ENCODE peak calls at places on chromosomes 2 and 18, in four cellular contexts. One of them, this sample, is unnamed.
A peak's percentile ranks its signal among the peaks of the same experiment; 100 is the strongest.

GRCh38 chr2:231190531-231191197 is 7.8 kb upstream of the ARMC9 start:
- DNase-seq in GM12878: no peak
- DNase-seq in H1: no peak
- DNase-seq in HepG2: no peak
- DNase-seq in this sample: no peak

GRCh38 chr2:70381821-70382220 is 80.0 kb upstream of the FAM136A start:
- DNase-seq in GM12878: no peak
- DNase-seq in H1: no peak
- DNase-seq in HepG2: no peak
- DNase-seq in this sample: no peak

GRCh38 chr18:54023471-54023870 is 201.0 kb downstream of the MBD2 start:
- DNase-seq in GM12878: peak; percentile 4
- DNase-seq in H1: no peak
- DNase-seq in HepG2: no peak
- DNase-seq in this sample: no peak

GRCh38 chr2:234496442-234496834 is 443 bp downstream of the ARL4C start:
- DNase-seq in GM12878: no peak
- DNase-seq in H1: no peak
- DNase-seq in HepG2: no peak
- DNase-seq in this sample: no peak

GRCh38 chr2:187338679-187339121 is 109.4 kb downstream of the CALCRL start:
- DNase-seq in GM12878: no peak
- DNase-seq in H1: no peak
- DNase-seq in HepG2: no peak
- DNase-seq in this sample: no peak

GRCh38 chr2:204437334-204437733 is 107.9 kb upstream of the PARD3B start:
- DNase-seq in GM12878: no peak
- DNase-seq in H1: no peak
- DNase-seq in HepG2: no peak
- DNase-seq in this sample: no peak

GRCh38 chr2:158004131-158004530 is 97.5 kb upstream of the UPP2 start:
- DNase-seq in GM12878: no peak
- DNase-seq in H1: no peak
- DNase-seq in HepG2: no peak
- DNase-seq in this sample: no peak

GRCh38 chr2:172985139-172985874 is 90.3 kb upstream of the MAP3K20 start:
- DNase-seq in GM12878: no peak
- DNase-seq in H1: no peak
- DNase-seq in HepG2: no peak
- DNase-seq in this sample: no peak

GRCh38 chr18:10421859-10422258 is 32.6 kb upstream of the APCDD1 start:
- DNase-seq in GM12878: no peak
- DNase-seq in H1: no peak
- DNase-seq in HepG2: no peak
- DNase-seq in this sample: no peak

GRCh38 chr2:207093234-207093633 is 72.5 kb downstream of the KLF7 start:
- DNase-seq in GM12878: no peak
- DNase-seq in H1: no peak
- DNase-seq in HepG2: no peak
- DNase-seq in this sample: peak; percentile 35

GRCh38 chr18:23245461-23245860 is 110.2 kb downstream of the CABLES1 start:
- DNase-seq in GM12878: no peak
- DNase-seq in H1: no peak
- DNase-seq in HepG2: no peak
- DNase-seq in this sample: no peak

GRCh38 chr2:8677646-8678592 is 3.9 kb upstream of the ID2 start:
- DNase-seq in GM12878: no peak
- DNase-seq in H1: no peak
- DNase-seq in HepG2: peak; percentile 76
- DNase-seq in this sample: peak; percentile 87

GRCh38 chr2:68091439-68092034 is 28.7 kb upstream of the C1D start:
- DNase-seq in GM12878: no peak
- DNase-seq in H1: no peak
- DNase-seq in HepG2: no peak
- DNase-seq in this sample: no peak

GRCh38 chr2:152445791-152446201 is 110.8 kb downstream of the FMNL2 start:
- DNase-seq in GM12878: no peak
- DNase-seq in H1: no peak
- DNase-seq in HepG2: no peak
- DNase-seq in this sample: no peak

GRCh38 chr2:6986251-6986893 is 69.2 kb downstream of the RNF144A start:
- DNase-seq in GM12878: no peak
- DNase-seq in H1: no peak
- DNase-seq in HepG2: no peak
- DNase-seq in this sample: peak; percentile 33

GRCh38 chr2:20434588-20435294 is 12.1 kb upstream of the RHOB start:
- DNase-seq in GM12878: no peak
- DNase-seq in H1: no peak
- DNase-seq in HepG2: no peak
- DNase-seq in this sample: no peak

GRCh38 chr2:133651861-133652260 is 83.6 kb upstream of the NCKAP5 start:
- DNase-seq in GM12878: no peak
- DNase-seq in H1: no peak
- DNase-seq in HepG2: no peak
- DNase-seq in this sample: no peak

GRCh38 chr2:28650261-28650584 is 101.4 kb upstream of the PPP1CB start:
- DNase-seq in GM12878: no peak
- DNase-seq in H1: no peak
- DNase-seq in HepG2: no peak
- DNase-seq in this sample: no peak

GRCh38 chr18:35707247-35707646 is 125.7 kb downstream of the GALNT1 start:
- DNase-seq in GM12878: no peak
- DNase-seq in H1: no peak
- DNase-seq in HepG2: no peak
- DNase-seq in this sample: no peak

GRCh38 chr2:231043796-231044195 is 6.5 kb downstream of the C2orf72 start:
- DNase-seq in GM12878: no peak
- DNase-seq in H1: no peak
- DNase-seq in HepG2: no peak
- DNase-seq in this sample: no peak

GRCh38 chr2:180370476-180371205 is 363.5 kb upstream of the CWC22 start:
- DNase-seq in GM12878: no peak
- DNase-seq in H1: no peak
- DNase-seq in HepG2: no peak
- DNase-seq in this sample: no peak

GRCh38 chr2:188096910-188097309 is 194.8 kb upstream of the GULP1 start:
- DNase-seq in GM12878: no peak
- DNase-seq in H1: no peak
- DNase-seq in HepG2: no peak
- DNase-seq in this sample: no peak

GRCh38 chr2:204860249-204860648 is 315.0 kb downstream of the PARD3B start:
- DNase-seq in GM12878: no peak
- DNase-seq in H1: no peak
- DNase-seq in HepG2: no peak
- DNase-seq in this sample: no peak

GRCh38 chr2:52934354-52934898 is 833.2 kb upstream of the CHAC2 start:
- DNase-seq in GM12878: peak; percentile 46
- DNase-seq in H1: no peak
- DNase-seq in HepG2: peak; percentile 2
- DNase-seq in this sample: no peak

GRCh38 chr2:223841436-223842180 is 4.2 kb upstream of the AP1S3 start:
- DNase-seq in GM12878: no peak
- DNase-seq in H1: no peak
- DNase-seq in HepG2: no peak
- DNase-seq in this sample: no peak

GRCh38 chr2:214960677-214961076 is 151.2 kb upstream of the BARD1 start:
- DNase-seq in GM12878: no peak
- DNase-seq in H1: no peak
- DNase-seq in HepG2: no peak
- DNase-seq in this sample: no peak

GRCh38 chr18:62939925-62940324 is 224.6 kb downstream of the PHLPP1 start:
- DNase-seq in GM12878: no peak
- DNase-seq in H1: no peak
- DNase-seq in HepG2: no peak
- DNase-seq in this sample: no peak

GRCh38 chr18:62938006-62938405 is 222.7 kb downstream of the PHLPP1 start:
- DNase-seq in GM12878: no peak
- DNase-seq in H1: no peak
- DNase-seq in HepG2: no peak
- DNase-seq in this sample: no peak

GRCh38 chr18:62938451-62938850 is 223.1 kb downstream of the PHLPP1 start:
- DNase-seq in GM12878: no peak
- DNase-seq in H1: no peak
- DNase-seq in HepG2: no peak
- DNase-seq in this sample: no peak

GRCh38 chr18:62937065-62937464 is 221.7 kb downstream of the PHLPP1 start:
- DNase-seq in GM12878: no peak
- DNase-seq in H1: no peak
- DNase-seq in HepG2: no peak
- DNase-seq in this sample: no peak

GRCh38 chr18:62939433-62939832 is 224.1 kb downstream of the PHLPP1 start:
- DNase-seq in GM12878: no peak
- DNase-seq in H1: no peak
- DNase-seq in HepG2: no peak
- DNase-seq in this sample: no peak
- TF ChIP-seq SUZ12 in GM12878: no peak
- TF ChIP-seq SUZ12 in H1: no peak
- TF ChIP-seq SUZ12 in HepG2: no peak
- TF ChIP-seq SUZ12 in this sample: no peak

GRCh38 chr2:79882548-79882947 is 369.7 kb downstream of the CTNNA2 start:
- DNase-seq in GM12878: no peak
- DNase-seq in H1: no peak
- DNase-seq in HepG2: no peak
- DNase-seq in this sample: no peak
- H3K27me3 ChIP-seq in GM12878: no peaks in the 10 kb centered on the region
- H3K27me3 ChIP-seq in H1: no peaks in the 10 kb centered on the region
- H3K27me3 ChIP-seq in HepG2: no peaks in the 10 kb centered on the region
- H3K27me3 ChIP-seq in this sample: no peaks in the 10 kb centered on the region

DNA sequence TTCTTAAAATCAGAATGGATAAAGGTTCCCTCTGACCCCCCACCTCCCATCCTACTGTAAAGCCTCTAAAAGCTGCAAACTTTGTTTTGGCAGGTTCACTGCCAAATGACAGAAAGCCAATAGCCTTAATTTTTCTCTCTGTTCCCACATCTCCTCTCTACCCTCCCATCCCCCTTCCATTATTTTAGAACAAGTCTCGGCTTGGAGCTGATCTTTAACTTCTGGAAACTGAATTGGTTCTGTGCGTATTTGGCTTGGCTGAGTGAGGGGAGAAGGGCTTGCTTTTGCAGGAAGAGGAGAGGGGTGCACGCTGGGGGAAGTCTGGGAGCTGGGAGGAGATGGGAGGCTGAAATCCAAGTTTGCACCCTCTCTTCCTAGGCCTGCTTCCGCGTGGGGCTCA is 176.0 kb upstream of the SPRED2 start:
- DNase-seq in GM12878: no peak
- DNase-seq in H1: no peak
- DNase-seq in HepG2: no peak
- DNase-seq in this sample: no peak
- H3K4me3 ChIP-seq in GM12878: no peak overlapping the region
- H3K4me3 ChIP-seq in H1: no peak overlapping the region
- H3K4me3 ChIP-seq in HepG2: no peak overlapping the region
- H3K4me3 ChIP-seq in this sample: no peak overlapping the region

DNA sequence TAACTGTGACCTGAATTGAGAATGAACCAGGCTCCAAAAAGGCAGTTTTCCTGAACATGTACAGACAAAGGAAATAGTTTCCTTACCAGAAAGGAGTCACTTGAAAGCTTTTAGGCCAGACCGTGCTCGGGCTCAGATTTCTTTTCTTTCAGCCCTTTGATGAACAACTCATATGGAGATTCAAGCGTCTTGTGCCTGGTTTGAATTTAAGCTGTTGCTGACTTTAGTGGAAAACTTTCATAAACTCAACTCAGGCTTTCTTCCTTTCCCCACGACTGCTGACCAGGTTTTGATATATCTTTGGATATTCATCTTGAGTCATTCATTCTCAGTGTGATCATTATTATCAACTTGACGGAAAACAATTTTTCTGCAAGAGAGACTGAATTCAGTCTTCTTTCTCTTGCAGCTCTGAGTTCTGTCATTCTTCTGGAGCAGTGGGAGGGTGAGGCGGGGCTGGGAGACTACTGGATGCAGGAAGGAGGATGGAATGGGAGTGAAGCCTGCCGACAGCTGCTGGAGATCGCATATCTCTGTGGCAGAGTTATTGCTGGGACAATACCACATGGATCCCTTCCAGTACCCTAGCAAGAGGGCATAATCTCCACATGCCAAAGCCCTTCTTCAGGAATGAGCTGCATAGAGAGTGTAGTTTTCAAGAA is 364.6 kb downstream of the ZNF521 start:
- DNase-seq in GM12878: no peak
- DNase-seq in H1: no peak
- DNase-seq in HepG2: no peak
- DNase-seq in this sample: no peak
- TF ChIP-seq SUZ12 in GM12878: no peak
- TF ChIP-seq SUZ12 in H1: no peak
- TF ChIP-seq SUZ12 in HepG2: no peak
- TF ChIP-seq SUZ12 in this sample: no peak

GRCh38 chr18:59220164-59220783 is 316 bp downstream of the GRP start:
- DNase-seq in GM12878: no peak
- DNase-seq in H1: no peak
- DNase-seq in HepG2: no peak
- DNase-seq in this sample: no peak

GRCh38 chr18:59218018-59218417 is 1.9 kb upstream of the GRP start:
- DNase-seq in GM12878: no peak
- DNase-seq in H1: no peak
- DNase-seq in HepG2: no peak
- DNase-seq in this sample: no peak

GRCh38 chr18:59222341-59222740 is 2.4 kb downstream of the GRP start:
- DNase-seq in GM12878: no peak
- DNase-seq in H1: no peak
- DNase-seq in HepG2: no peak
- DNase-seq in this sample: no peak

GRCh38 chr18:59219672-59220163 is at the start of gene GRP:
- DNase-seq in GM12878: no peak
- DNase-seq in H1: no peak
- DNase-seq in HepG2: no peak
- DNase-seq in this sample: no peak

DNA sequence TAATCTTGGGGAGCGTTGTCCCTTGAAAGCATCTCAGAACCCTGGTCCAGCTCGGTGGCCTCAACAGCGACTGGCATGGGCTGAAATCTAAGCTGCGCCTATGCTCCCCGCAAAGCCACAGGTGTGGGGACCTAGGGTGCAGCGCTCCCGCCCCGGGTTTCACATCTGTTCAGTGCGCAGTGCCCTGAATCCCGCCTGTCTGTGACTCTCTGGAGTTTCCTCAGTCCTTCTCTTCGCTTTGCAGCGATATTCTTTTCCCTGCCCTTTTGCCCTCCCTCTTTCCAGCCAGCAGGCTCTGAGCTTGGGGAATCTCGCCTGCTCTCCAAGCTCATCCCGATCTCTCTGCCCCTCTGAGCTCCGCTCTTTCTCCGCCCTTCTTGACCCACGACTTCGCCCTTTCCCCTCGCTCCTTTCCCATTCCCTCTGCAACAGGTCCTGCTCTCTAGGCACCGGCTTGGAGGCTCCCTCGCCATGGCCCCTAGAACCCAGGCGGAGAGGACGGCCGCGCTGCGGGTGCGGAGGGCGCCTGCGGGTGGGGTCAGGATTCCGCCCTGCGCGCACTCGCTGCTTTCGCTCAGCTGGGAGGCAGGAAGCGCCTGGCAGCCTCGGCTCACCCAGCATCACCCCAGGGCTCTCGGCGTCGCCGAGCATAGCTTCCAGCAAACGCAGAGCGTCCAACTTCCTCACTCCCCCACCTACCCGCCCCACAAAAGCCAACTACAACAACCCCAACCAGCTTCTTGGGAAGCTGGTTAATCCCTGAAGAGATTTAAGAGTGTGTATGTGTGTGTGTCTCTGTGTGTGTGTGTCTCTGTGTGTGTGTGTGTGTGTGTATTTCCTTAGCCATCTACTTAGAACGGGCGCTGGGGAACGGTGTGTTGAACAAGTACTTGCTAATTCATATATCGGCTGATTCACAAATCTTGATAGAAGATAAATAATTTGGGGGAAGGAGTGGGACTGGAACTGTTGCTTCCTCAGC is 1.1 kb downstream of the GRP start:
- DNase-seq in GM12878: no peak
- DNase-seq in H1: no peak
- DNase-seq in HepG2: no peak
- DNase-seq in this sample: no peak
- H3K27me3 ChIP-seq in GM12878: peaks cover 2% of the 10 kb centered on the region
- H3K27me3 ChIP-seq in H1: peaks cover 58% of the 10 kb centered on the region
- H3K27me3 ChIP-seq in HepG2: peaks cover 39% of the 10 kb centered on the region
- H3K27me3 ChIP-seq in this sample: peaks cover 69% of the 10 kb centered on the region